ENCODE peak calls at places on chromosomes 13 and 19, in ten cellular contexts. O, E, H, P, L, S, G, M, X and C are unnamed samples.

GRCh38 chr19:14004619-14005380 is 1.3 kb downstream of the RFX1 start:
- DNase-seq in M (peak), X (no peak), P (no peak), S (no peak), L (no peak), E (no peak), G (no peak), H (no peak), O (peak), C (no peak)

GRCh38 chr19:3725640-3726310 is 17.6 kb downstream of the TJP3 start:
- DNase-seq in L (no peak), X (no peak), H (no peak), E (no peak), P (no peak), S (peak), M (no peak), O (no peak), G (peak), C (no peak)

GRCh38 chr19:10936661-10937084 is 8.1 kb downstream of the TIMM29 start:
- DNase-seq in L (peak), G (peak), S (no peak), H (peak), M (no peak), O (no peak), E (peak), X (peak), P (peak), C (no peak)

GRCh38 chr19:21505459-21506393 is at the start of gene ZNF429:
- DNase-seq in O (peak), L (peak), G (peak), P (peak), H (peak), X (peak), M (peak), E (peak), S (peak), C (peak)

GRCh38 chr13:57624565-57625435 is 6.7 kb upstream of the PCDH17 start:
- DNase-seq in S (no peak), G (peak), L (peak), O (no peak), H (peak), M (no peak), E (peak), X (peak), P (peak), C (no peak)

GRCh38 chr19:40348125-40348913 is at the start of the genes C19orf47 and PLD3:
- DNase-seq in H (peak), X (peak), P (peak), M (peak), S (peak), G (peak), L (peak), E (peak), O (peak), C (peak)

GRCh38 chr19:34298891-34299510 is 44.6 kb downstream of the GARRE1 start:
- DNase-seq in O (no peak), H (no peak), L (no peak), P (no peak), M (no peak), X (no peak), G (no peak), S (no peak), E (no peak), C (no peak)

GRCh38 chr13:105997436-105998232 is 537.8 kb downstream of the EFNB2 start:
- DNase-seq in S (no peak), E (peak), X (no peak), L (no peak), M (no peak), P (peak), H (no peak), G (no peak), O (no peak), C (no peak)

GRCh38 chr13:48235100-48235813 is 2.3 kb downstream of the ITM2B start:
- DNase-seq in S (no peak), M (no peak), G (peak), X (no peak), E (no peak), P (no peak), L (peak), H (no peak), O (no peak), C (no peak)

GRCh38 chr19:18488838-18489626 is 32.8 kb downstream of the ELL start:
- DNase-seq in L (peak), H (no peak), S (no peak), X (peak), P (peak), M (no peak), G (peak), E (no peak), O (no peak), C (no peak)

GRCh38 chr13:81446441-81446840 is 1105.5 kb upstream of the SPRY2 start:
- DNase-seq in G (no peak), P (no peak), L (no peak), H (no peak), O (no peak), M (no peak), S (no peak), X (no peak), E (no peak), C (no peak)

GRCh38 chr19:6015841-6016545 is 38.1 kb upstream of the RANBP3 start:
- DNase-seq in S (no peak), P (no peak), X (no peak), H (no peak), E (no peak), L (no peak), M (no peak), O (no peak), G (no peak), C (no peak)

GRCh38 chr13:21603531-21604448 is at the start of gene MICU2:
- DNase-seq in L (peak), X (peak), O (peak), S (peak), P (peak), M (peak), G (peak), E (peak), H (peak), C (peak)
- TF ChIP-seq CTCF in L (no peak), X (no peak), O (no peak), S (no peak), P (no peak), M (peak), G (no peak), E (no peak), H (no peak), C (peak)

GRCh38 chr13:113033054-113033453 is 64.0 kb downstream of the MCF2L start:
- DNase-seq in P (no peak), M (no peak), G (no peak), S (no peak), L (no peak), E (no peak), H (no peak), O (no peak), X (no peak), C (no peak)

GRCh38 chr13:113033498-113033897 is 64.5 kb downstream of the MCF2L start:
- DNase-seq in S (no peak), H (no peak), L (no peak), X (no peak), P (no peak), E (no peak), M (no peak), G (no peak), O (no peak), C (no peak)

GRCh38 chr13:113036401-113036800 is 67.4 kb downstream of the MCF2L start:
- DNase-seq in H (no peak), G (no peak), M (no peak), L (no peak), E (no peak), P (no peak), X (no peak), O (no peak), S (no peak), C (no peak)

GRCh38 chr13:113035209-113035800 is 66.3 kb downstream of the MCF2L start:
- DNase-seq in L (no peak), H (no peak), G (no peak), P (no peak), S (no peak), O (no peak), X (no peak), E (no peak), M (no peak), C (no peak)

GRCh38 chr13:113034451-113035208 is 65.6 kb downstream of the MCF2L start:
- DNase-seq in L (peak), G (peak), E (peak), S (no peak), M (peak), O (no peak), X (peak), H (peak), P (peak), C (no peak)
- TF ChIP-seq CTCF in L (peak), G (peak), E (peak), S (peak), M (peak), O (no peak), X (peak), H (peak), P (peak), C (peak)

GRCh38 chr13:30353601-30354000 is 46.2 kb upstream of the KATNAL1 start:
- DNase-seq in H (no peak), S (no peak), E (no peak), G (no peak), X (no peak), M (no peak), L (no peak), O (no peak), P (no peak), C (no peak)

GRCh38 chr13:30354481-30355404 is 47.4 kb upstream of the KATNAL1 start:
- DNase-seq in X (no peak), G (no peak), L (no peak), O (no peak), H (no peak), P (no peak), S (no peak), M (no peak), E (no peak), C (no peak)

GRCh38 chr13:30355839-30356238 is 48.5 kb upstream of the KATNAL1 start:
- DNase-seq in H (no peak), E (no peak), M (no peak), G (no peak), L (no peak), S (no peak), P (no peak), O (no peak), X (no peak), C (no peak)

GRCh38 chr13:30353060-30353459 is 45.7 kb upstream of the KATNAL1 start:
- DNase-seq in L (no peak), O (no peak), E (no peak), H (no peak), M (no peak), P (no peak), G (no peak), S (no peak), X (no peak), C (no peak)

GRCh38 chr13:30355405-30355741 is 48.0 kb upstream of the KATNAL1 start:
- DNase-seq in E (no peak), P (peak), H (no peak), G (peak), X (no peak), O (peak), L (no peak), S (no peak), M (no peak), C (no peak)
- TF ChIP-seq CTCF in E (peak), P (peak), H (no peak), G (no peak), X (peak), O (no peak), L (peak), S (no peak), M (peak), C (peak)

DNA sequence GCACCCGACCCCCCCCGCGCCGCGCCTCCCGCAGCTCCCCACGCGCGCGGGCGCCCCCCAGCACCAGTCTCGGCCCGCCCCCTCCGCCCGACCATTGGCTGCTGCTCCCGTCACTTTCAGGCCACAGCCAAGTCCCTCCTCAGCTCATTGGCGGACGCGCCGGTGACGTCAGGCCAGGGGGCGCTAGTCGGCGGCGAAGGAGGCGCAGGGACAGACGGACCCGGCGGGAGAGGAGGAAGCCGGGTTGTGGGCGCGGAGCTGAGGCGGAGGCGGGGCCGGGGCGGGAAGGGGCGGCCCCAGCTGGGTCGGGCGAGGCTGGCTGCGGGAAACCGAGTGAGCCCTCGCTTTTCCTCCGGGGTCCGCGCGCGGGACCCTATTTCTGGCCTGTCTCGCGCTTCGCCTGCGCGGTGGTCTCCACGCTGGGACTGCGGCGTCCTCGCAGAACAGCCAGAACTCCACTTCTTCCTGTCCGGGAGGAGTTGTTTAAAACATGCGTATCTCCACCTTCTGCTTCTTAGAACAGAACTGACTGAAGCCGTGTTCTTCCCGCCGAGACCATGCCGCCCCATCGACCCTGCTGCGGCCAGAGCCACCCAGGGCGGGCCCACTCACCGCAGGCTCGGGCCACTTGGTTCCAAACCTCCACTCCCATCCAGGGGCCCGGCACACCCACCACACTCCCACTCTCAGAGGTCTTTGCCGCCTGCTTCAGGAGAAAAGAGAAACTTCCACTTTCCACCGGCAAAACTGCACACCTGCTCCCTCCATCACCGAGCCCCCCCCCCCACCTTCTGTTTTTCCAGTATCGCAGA is 459 bp upstream of the TMTC4 start:
- DNase-seq in M (peak), G (peak), H (peak), O (peak), E (peak), P (peak), L (peak), S (peak), X (peak), C (peak)
- TF ChIP-seq CTCF in M (peak), G (peak), H (peak), O (no peak), E (peak), P (no peak), L (peak), S (no peak), X (no peak), C (peak)

GRCh38 chr13:93233997-93234416 is 7.4 kb downstream of the GPC6 start:
- DNase-seq in S (no peak), G (peak), O (no peak), M (no peak), P (no peak), X (no peak), H (no peak), L (no peak), E (no peak), C (no peak)
- TF ChIP-seq CTCF in S (no peak), G (peak), O (no peak), M (no peak), P (no peak), X (no peak), H (no peak), L (peak), E (no peak), C (peak)

GRCh38 chr19:2363419-2363818 is 3.4 kb downstream of the TMPRSS9 start:
- DNase-seq in H (no peak), E (no peak), L (no peak), P (no peak), X (no peak), O (no peak), M (no peak), S (no peak), G (peak), C (no peak)
- TF ChIP-seq CTCF in H (no peak), E (no peak), L (no peak), P (no peak), X (no peak), O (no peak), M (no peak), S (no peak), G (no peak), C (no peak)

DNA sequence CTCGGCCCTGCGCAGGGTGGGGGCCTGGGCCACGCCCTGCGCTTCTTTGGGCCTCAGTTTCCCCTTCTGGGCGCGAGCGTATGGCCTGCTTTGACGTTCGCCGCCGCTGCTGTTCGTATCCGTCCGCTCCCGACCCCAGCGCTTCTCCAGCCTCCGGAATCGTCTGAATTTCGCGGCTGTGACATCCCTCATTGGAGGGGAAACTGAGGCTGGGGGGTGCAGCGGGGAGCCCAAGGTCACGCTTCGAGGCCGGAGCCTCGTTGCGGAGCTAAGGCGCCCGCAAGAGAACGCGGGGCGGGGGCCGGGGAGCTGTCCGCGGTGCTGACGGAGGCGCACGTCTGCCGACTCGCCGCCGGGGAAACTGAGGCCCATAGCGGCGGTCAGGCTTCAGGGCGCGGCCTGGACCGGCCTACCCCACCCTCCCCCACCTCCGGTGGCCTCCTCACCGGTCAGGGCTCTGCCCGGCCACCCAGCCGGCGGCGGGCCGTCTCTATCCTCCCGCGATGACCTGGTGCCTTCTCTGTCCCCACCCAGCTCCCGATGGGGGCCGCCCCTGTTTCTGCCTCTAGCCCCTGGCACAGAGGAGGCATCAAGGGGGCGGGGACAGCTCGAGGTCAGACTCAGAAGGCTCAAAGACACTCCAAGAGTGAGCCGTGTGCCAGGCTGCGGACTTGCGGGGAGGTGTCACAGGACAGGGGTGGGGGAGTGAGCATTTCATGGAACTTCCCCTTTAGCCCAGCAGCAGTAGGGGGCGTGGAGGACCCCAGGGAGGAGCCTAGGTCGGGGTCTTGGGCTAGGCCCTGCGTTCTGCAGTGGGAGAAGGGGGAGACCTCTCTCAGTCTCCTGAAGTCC is 3.0 kb upstream of the APC2 start:
- DNase-seq in E (no peak), X (no peak), P (no peak), G (peak), M (no peak), H (no peak), S (no peak), O (peak), L (no peak), C (no peak)
- TF ChIP-seq CTCF in E (no peak), X (no peak), P (no peak), G (no peak), M (no peak), H (no peak), S (no peak), O (no peak), L (no peak), C (no peak)

GRCh38 chr19:588093-588742 is 1.5 kb upstream of the HCN2 start:
- DNase-seq in H (no peak), M (peak), E (peak), X (peak), S (no peak), G (peak), P (peak), O (peak), L (peak), C (no peak)
- TF ChIP-seq CTCF in H (peak), M (peak), E (peak), X (no peak), S (no peak), G (peak), P (peak), O (no peak), L (peak), C (peak)

GRCh38 chr13:45335397-45336024 is 5.5 kb downstream of the TPT1 start:
- DNase-seq in S (no peak), P (no peak), L (no peak), X (no peak), O (no peak), M (no peak), H (no peak), E (peak), G (no peak), C (no peak)

GRCh38 chr13:45332831-45333219 is 8.2 kb downstream of the TPT1 start:
- DNase-seq in P (no peak), M (no peak), G (no peak), E (no peak), L (no peak), H (no peak), O (no peak), X (no peak), S (no peak), C (no peak)

GRCh38 chr13:45336025-45336800 is 4.8 kb downstream of the TPT1 start:
- DNase-seq in E (peak), X (no peak), P (no peak), H (no peak), L (no peak), O (no peak), M (no peak), S (no peak), G (no peak), C (no peak)

GRCh38 chr13:45333251-45333972 is 7.6 kb downstream of the TPT1 start:
- DNase-seq in X (no peak), P (no peak), G (no peak), H (no peak), L (peak), O (no peak), E (no peak), M (no peak), S (no peak), C (no peak)

DNA sequence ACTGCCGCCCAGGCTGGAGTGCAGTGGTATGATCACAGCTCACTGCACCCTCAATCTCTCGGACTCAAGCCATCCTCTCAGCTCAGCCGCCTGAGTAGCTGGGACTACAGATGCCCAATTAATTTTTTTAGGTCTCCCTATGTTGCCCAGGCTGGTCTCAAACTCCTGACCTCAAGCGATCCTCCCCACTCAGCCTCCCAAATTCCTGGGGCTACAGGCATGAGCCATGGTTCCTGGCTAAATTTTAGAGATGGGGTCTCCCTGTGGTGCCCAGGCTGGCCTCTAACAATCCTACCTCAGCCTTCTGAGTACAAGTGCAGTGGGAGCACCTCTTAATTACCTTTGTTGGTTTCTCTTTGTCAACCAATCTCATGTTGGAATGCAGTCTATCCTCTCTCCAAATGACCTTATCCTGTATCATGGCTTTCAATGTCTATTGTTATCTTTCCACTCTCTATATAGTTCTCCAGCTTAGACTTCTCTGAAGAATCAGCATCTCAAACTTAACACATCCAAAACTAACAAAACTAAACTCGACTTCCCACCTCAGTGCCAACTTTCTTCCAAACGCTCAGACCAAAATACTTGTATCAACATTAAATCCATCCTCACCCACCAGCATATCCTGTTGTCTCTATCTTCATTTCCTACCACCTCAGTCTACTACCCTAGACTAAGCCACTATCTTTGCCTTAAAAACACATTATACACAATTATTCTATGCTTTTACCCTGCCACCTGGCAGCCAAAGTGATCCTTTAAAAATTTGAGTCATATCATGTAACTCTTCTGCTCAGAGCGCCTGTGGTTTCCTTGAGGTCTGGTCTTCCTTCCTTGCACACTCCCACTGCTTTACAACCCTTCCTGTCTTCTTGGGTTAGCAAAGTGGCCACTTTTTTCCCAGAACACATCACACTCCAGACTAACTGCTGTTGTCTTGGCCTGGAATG is 6.7 kb downstream of the TPT1 start:
- DNase-seq in E (peak), L (peak), M (no peak), H (no peak), G (no peak), X (no peak), O (no peak), S (no peak), P (no peak), C (no peak)
- TF ChIP-seq CTCF in E (no peak), L (no peak), M (no peak), H (no peak), G (no peak), X (no peak), O (no peak), S (no peak), P (no peak), C (no peak)

GRCh38 chr19:15321739-15322138 is 10.6 kb downstream of the BRD4 start:
- DNase-seq in E (no peak), S (no peak), X (no peak), H (no peak), O (no peak), L (no peak), G (no peak), M (no peak), P (no peak), C (no peak)

GRCh38 chr19:15320118-15320517 is 12.2 kb downstream of the BRD4 start:
- DNase-seq in P (no peak), M (no peak), S (no peak), E (peak), H (peak), L (no peak), O (no peak), G (no peak), X (no peak), C (no peak)

GRCh38 chr19:15328312-15328711 is 4.0 kb downstream of the BRD4 start:
- DNase-seq in O (no peak), M (no peak), S (no peak), E (peak), L (no peak), P (no peak), H (no peak), X (no peak), G (no peak), C (no peak)

GRCh38 chr19:15323496-15324235 is 8.7 kb downstream of the BRD4 start:
- DNase-seq in M (no peak), P (no peak), G (no peak), O (no peak), S (peak), H (no peak), E (peak), X (no peak), L (no peak), C (no peak)

GRCh38 chr19:15324791-15325519 is 7.4 kb downstream of the BRD4 start:
- DNase-seq in M (no peak), S (peak), L (no peak), O (no peak), H (no peak), E (no peak), P (no peak), G (peak), X (no peak), C (no peak)
- TF ChIP-seq CTCF in M (no peak), S (no peak), L (no peak), O (no peak), H (no peak), E (no peak), P (no peak), G (no peak), X (no peak), C (no peak)